ENCODE peak calls at places on chromosomes 5 and 9, in eight cellular contexts. One of them, this sample, is unnamed.

GRCh38 chr5:150180241-150181027 is 9.4 kb upstream of the SLC6A7 start:
- DNase-seq in neural progenitor cell: no peak
- DNase-seq in stomach: no peak
- DNase-seq in uterus: peak; percentile 64
- DNase-seq in SJCRH30: no peak
- DNase-seq in OCI-LY7: no peak
- DNase-seq in right cardiac atrium: peak; percentile 93
- DNase-seq in IMR-90: peak; percentile 12
- DNase-seq in this sample: peak; percentile 63

GRCh38 chr9:113927277-113927676 is 51.2 kb downstream of the ZNF618 start:
- DNase-seq in stomach: no peak
- DNase-seq in IMR-90: no peak
- DNase-seq in neural progenitor cell: no peak
- DNase-seq in SJCRH30: no peak
- DNase-seq in right cardiac atrium: no peak
- DNase-seq in uterus: no peak
- DNase-seq in OCI-LY7: no peak
- DNase-seq in this sample: no peak

GRCh38 chr9:113359385-113359784 is 10.0 kb downstream of the BSPRY start:
- DNase-seq in stomach: peak; percentile 41
- DNase-seq in OCI-LY7: no peak
- DNase-seq in right cardiac atrium: no peak
- DNase-seq in uterus: no peak
- DNase-seq in IMR-90: no peak
- DNase-seq in neural progenitor cell: no peak
- DNase-seq in SJCRH30: no peak
- DNase-seq in this sample: no peak

GRCh38 chr5:82335807-82336206 is 57.7 kb upstream of the RPS23 start:
- DNase-seq in uterus: no peak
- DNase-seq in stomach: no peak
- DNase-seq in SJCRH30: no peak
- DNase-seq in IMR-90: peak; percentile 69
- DNase-seq in neural progenitor cell: no peak
- DNase-seq in right cardiac atrium: no peak
- DNase-seq in OCI-LY7: no peak
- DNase-seq in this sample: no peak

GRCh38 chr5:155878991-155879575 is 447.9 kb upstream of the SGCD start:
- DNase-seq in IMR-90: no peak
- DNase-seq in SJCRH30: no peak
- DNase-seq in uterus: no peak
- DNase-seq in neural progenitor cell: no peak
- DNase-seq in right cardiac atrium: no peak
- DNase-seq in stomach: no peak
- DNase-seq in OCI-LY7: no peak
- DNase-seq in this sample: no peak

GRCh38 chr5:56319281-56320242 is 86.4 kb upstream of the ANKRD55 start:
- DNase-seq in uterus: peak; percentile 74
- DNase-seq in OCI-LY7: no peak
- DNase-seq in neural progenitor cell: no peak
- DNase-seq in SJCRH30: no peak
- DNase-seq in right cardiac atrium: peak; percentile 81
- DNase-seq in stomach: no peak
- DNase-seq in IMR-90: peak; percentile 78
- DNase-seq in this sample: peak; percentile 30

GRCh38 chr5:136073714-136074113 is 44.9 kb downstream of the TGFBI start:
- DNase-seq in neural progenitor cell: no peak
- DNase-seq in stomach: no peak
- DNase-seq in right cardiac atrium: no peak
- DNase-seq in uterus: no peak
- DNase-seq in OCI-LY7: peak; percentile 61
- DNase-seq in IMR-90: no peak
- DNase-seq in SJCRH30: no peak
- DNase-seq in this sample: no peak

GRCh38 chr9:130045657-130046450 is 2.9 kb upstream of the FNBP1 start:
- DNase-seq in uterus: no peak
- DNase-seq in right cardiac atrium: no peak
- DNase-seq in neural progenitor cell: no peak
- DNase-seq in OCI-LY7: no peak
- DNase-seq in SJCRH30: no peak
- DNase-seq in IMR-90: no peak
- DNase-seq in stomach: no peak
- DNase-seq in this sample: no peak

GRCh38 chr9:136095028-136095494 is at the start of gene NACC2:
- DNase-seq in neural progenitor cell: peak; percentile 79
- DNase-seq in SJCRH30: no peak
- DNase-seq in right cardiac atrium: peak; percentile 91
- DNase-seq in OCI-LY7: no peak
- DNase-seq in IMR-90: peak; percentile 52
- DNase-seq in stomach: peak; percentile 79
- DNase-seq in uterus: peak; percentile 61
- DNase-seq in this sample: no peak

GRCh38 chr5:149400304-149400703 is 21.2 kb upstream of the IL17B start:
- DNase-seq in uterus: no peak
- DNase-seq in OCI-LY7: no peak
- DNase-seq in right cardiac atrium: no peak
- DNase-seq in IMR-90: no peak
- DNase-seq in neural progenitor cell: peak; percentile 57
- DNase-seq in stomach: no peak
- DNase-seq in SJCRH30: peak; percentile 65
- DNase-seq in this sample: no peak

GRCh38 chr5:127878174-127878750 is 175.1 kb downstream of the CCDC192 start:
- DNase-seq in neural progenitor cell: peak; percentile 60
- DNase-seq in IMR-90: peak; percentile 57
- DNase-seq in uterus: no peak
- DNase-seq in stomach: peak; percentile 76
- DNase-seq in SJCRH30: peak; percentile 61
- DNase-seq in right cardiac atrium: no peak
- DNase-seq in OCI-LY7: peak; percentile 23
- DNase-seq in this sample: peak; percentile 53

GRCh38 chr5:127335381-127335780 is 44.8 kb downstream of the MEGF10 start:
- DNase-seq in stomach: no peak
- DNase-seq in right cardiac atrium: no peak
- DNase-seq in uterus: no peak
- DNase-seq in IMR-90: no peak
- DNase-seq in OCI-LY7: no peak
- DNase-seq in SJCRH30: no peak
- DNase-seq in neural progenitor cell: no peak
- DNase-seq in this sample: no peak

GRCh38 chr9:14158911-14159310 is 155.0 kb downstream of the NFIB start:
- DNase-seq in stomach: no peak
- DNase-seq in OCI-LY7: no peak
- DNase-seq in neural progenitor cell: no peak
- DNase-seq in right cardiac atrium: no peak
- DNase-seq in SJCRH30: no peak
- DNase-seq in IMR-90: peak; percentile 79
- DNase-seq in uterus: no peak
- DNase-seq in this sample: no peak

GRCh38 chr9:75185585-75186170 is 97.4 kb downstream of the OSTF1 start:
- DNase-seq in stomach: peak; percentile 51
- DNase-seq in SJCRH30: peak; percentile 54
- DNase-seq in uterus: no peak
- DNase-seq in IMR-90: no peak
- DNase-seq in neural progenitor cell: peak; percentile 51
- DNase-seq in OCI-LY7: peak; percentile 56
- DNase-seq in right cardiac atrium: no peak
- DNase-seq in this sample: no peak

GRCh38 chr5:72848474-72849428 is 32.3 kb downstream of the TNPO1 start:
- DNase-seq in uterus: peak; percentile 39
- DNase-seq in neural progenitor cell: peak; percentile 77
- DNase-seq in OCI-LY7: peak; percentile 78
- DNase-seq in stomach: peak; percentile 48
- DNase-seq in IMR-90: peak; percentile 29
- DNase-seq in SJCRH30: peak; percentile 60
- DNase-seq in right cardiac atrium: peak; percentile 85
- DNase-seq in this sample: peak; percentile 50

GRCh38 chr9:114035845-114036785 is 42.0 kb downstream of the AMBP start:
- DNase-seq in neural progenitor cell: no peak
- DNase-seq in right cardiac atrium: no peak
- DNase-seq in IMR-90: no peak
- DNase-seq in OCI-LY7: no peak
- DNase-seq in stomach: no peak
- DNase-seq in uterus: peak; percentile 7
- DNase-seq in SJCRH30: no peak
- DNase-seq in this sample: peak; percentile 26

GRCh38 chr9:107455461-107456155 is 34.0 kb downstream of the KLF4 start:
- DNase-seq in neural progenitor cell: no peak
- DNase-seq in IMR-90: no peak
- DNase-seq in stomach: no peak
- DNase-seq in right cardiac atrium: no peak
- DNase-seq in OCI-LY7: no peak
- DNase-seq in SJCRH30: peak; percentile 19
- DNase-seq in uterus: no peak
- DNase-seq in this sample: no peak

GRCh38 chr5:77986261-77986660 is 210.1 kb upstream of the TBCA start:
- DNase-seq in uterus: no peak
- DNase-seq in right cardiac atrium: no peak
- DNase-seq in stomach: no peak
- DNase-seq in SJCRH30: no peak
- DNase-seq in IMR-90: no peak
- DNase-seq in OCI-LY7: no peak
- DNase-seq in neural progenitor cell: no peak
- DNase-seq in this sample: no peak

GRCh38 chr9:124260769-124261603 is 3.2 kb downstream of the NEK6 start:
- DNase-seq in neural progenitor cell: no peak
- DNase-seq in stomach: peak; percentile 40
- DNase-seq in right cardiac atrium: peak; percentile 64
- DNase-seq in uterus: no peak
- DNase-seq in SJCRH30: no peak
- DNase-seq in IMR-90: peak; percentile 69
- DNase-seq in OCI-LY7: peak; percentile 33
- DNase-seq in this sample: peak; percentile 58

GRCh38 chr9:95724253-95724991 is 151.1 kb upstream of the ERCC6L2 start:
- DNase-seq in IMR-90: no peak
- DNase-seq in stomach: no peak
- DNase-seq in right cardiac atrium: no peak
- DNase-seq in uterus: no peak
- DNase-seq in OCI-LY7: peak; percentile 57
- DNase-seq in neural progenitor cell: no peak
- DNase-seq in SJCRH30: no peak
- DNase-seq in this sample: no peak

GRCh38 chr9:78114581-78114980 is 83.0 kb upstream of the GNAQ start:
- DNase-seq in neural progenitor cell: no peak
- DNase-seq in right cardiac atrium: no peak
- DNase-seq in OCI-LY7: no peak
- DNase-seq in stomach: no peak
- DNase-seq in IMR-90: no peak
- DNase-seq in uterus: no peak
- DNase-seq in SJCRH30: no peak
- DNase-seq in this sample: no peak

GRCh38 chr5:173807150-173807784 is 80.9 kb upstream of the CPEB4 start:
- DNase-seq in SJCRH30: no peak
- DNase-seq in stomach: no peak
- DNase-seq in OCI-LY7: no peak
- DNase-seq in neural progenitor cell: no peak
- DNase-seq in right cardiac atrium: no peak
- DNase-seq in uterus: no peak
- DNase-seq in IMR-90: no peak
- DNase-seq in this sample: no peak
- H3K27ac ChIP-seq in SJCRH30: no peak overlapping the region
- H3K27ac ChIP-seq in stomach: no peak overlapping the region
- H3K27ac ChIP-seq in OCI-LY7: no peak overlapping the region
- H3K27ac ChIP-seq in neural progenitor cell: no peak overlapping the region
- H3K27ac ChIP-seq in right cardiac atrium: no peak overlapping the region
- H3K27ac ChIP-seq in uterus: no peak overlapping the region
- H3K27ac ChIP-seq in IMR-90: no peak overlapping the region
- H3K27ac ChIP-seq in this sample: no peak overlapping the region

DNA sequence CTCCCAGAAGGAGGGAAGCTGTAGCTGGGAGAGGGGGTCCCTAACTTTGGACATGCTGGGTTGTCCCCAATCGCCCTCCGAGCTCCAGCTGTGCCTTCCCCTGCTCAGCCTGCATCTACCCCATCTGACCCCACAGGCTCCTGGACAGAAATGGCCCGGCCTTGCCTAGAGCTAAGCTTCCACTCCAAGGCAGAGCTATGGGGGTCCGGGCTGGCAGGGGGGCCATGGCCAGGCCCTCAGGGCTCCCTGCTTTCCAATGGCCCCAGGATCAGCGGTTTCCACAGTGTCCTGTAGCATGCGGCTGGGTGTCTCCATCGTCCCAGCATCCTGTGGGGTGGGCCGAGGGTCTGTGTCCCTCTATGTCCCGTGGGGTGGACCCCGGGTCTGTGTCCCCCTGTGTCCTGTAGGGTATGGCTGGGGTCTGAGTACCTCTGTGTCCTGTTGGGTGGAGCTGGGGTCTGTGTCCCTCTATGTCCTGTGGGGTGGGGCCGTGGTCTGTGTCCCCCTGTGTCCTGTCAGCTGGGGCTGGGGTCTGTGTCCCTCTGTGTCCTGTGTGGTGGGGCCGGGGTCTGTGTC is 130.6 kb downstream of the RXRA start:
- DNase-seq in stomach: no peak
- DNase-seq in uterus: no peak
- DNase-seq in right cardiac atrium: no peak
- DNase-seq in IMR-90: no peak
- DNase-seq in OCI-LY7: no peak
- DNase-seq in SJCRH30: no peak
- DNase-seq in neural progenitor cell: no peak
- DNase-seq in this sample: no peak
- H3K4me3 ChIP-seq in stomach: peak overlapping the region; percentile 39
- H3K4me3 ChIP-seq in uterus: no peak overlapping the region
- H3K4me3 ChIP-seq in right cardiac atrium: no peak overlapping the region
- H3K4me3 ChIP-seq in IMR-90: no peak overlapping the region
- H3K4me3 ChIP-seq in OCI-LY7: no peak overlapping the region
- H3K4me3 ChIP-seq in SJCRH30: peak overlapping the region; percentile 25
- H3K4me3 ChIP-seq in neural progenitor cell: no peak overlapping the region
- H3K4me3 ChIP-seq in this sample: no peak overlapping the region

DNA sequence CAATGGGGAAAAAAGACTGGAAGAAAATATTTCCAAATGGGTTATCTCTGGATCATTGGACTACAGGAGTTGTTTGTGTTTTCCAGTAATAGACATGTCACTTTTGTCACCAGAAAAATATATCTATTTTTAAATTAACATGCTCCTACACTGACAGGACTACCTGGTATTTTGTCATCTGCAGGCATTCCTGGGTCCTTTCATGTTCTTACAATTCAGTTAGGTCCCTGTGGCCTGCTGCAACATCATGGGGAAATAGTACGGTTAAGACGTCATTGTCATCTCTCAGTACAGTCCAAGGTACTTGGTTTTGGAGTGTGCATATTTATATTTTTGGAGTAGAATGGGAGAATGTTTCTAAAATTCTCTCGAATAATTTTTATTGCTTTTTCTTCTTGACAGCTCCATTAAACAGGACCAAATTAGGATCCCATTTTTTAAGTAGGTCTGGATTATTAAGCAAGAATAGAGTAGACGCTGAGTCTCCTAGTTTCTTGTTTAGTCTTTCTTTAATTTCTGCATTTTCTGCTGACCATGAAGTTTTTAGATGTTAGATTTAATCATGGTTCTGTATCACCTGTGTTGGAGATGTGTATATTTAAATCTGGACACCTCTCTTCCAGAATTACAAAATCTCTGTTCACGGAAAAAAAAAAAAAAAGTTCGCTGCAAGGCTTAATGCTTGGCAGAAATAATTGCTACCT is 46.9 kb downstream of the SLC22A5 start:
- DNase-seq in IMR-90: no peak
- DNase-seq in OCI-LY7: no peak
- DNase-seq in stomach: no peak
- DNase-seq in neural progenitor cell: no peak
- DNase-seq in SJCRH30: no peak
- DNase-seq in right cardiac atrium: no peak
- DNase-seq in uterus: no peak
- DNase-seq in this sample: no peak
- H3K27ac ChIP-seq in IMR-90: no peak overlapping the region
- H3K27ac ChIP-seq in OCI-LY7: no peak overlapping the region
- H3K27ac ChIP-seq in stomach: no peak overlapping the region
- H3K27ac ChIP-seq in neural progenitor cell: no peak overlapping the region
- H3K27ac ChIP-seq in SJCRH30: no peak overlapping the region
- H3K27ac ChIP-seq in right cardiac atrium: peak overlapping the region; percentile 26
- H3K27ac ChIP-seq in uterus: peak overlapping the region; percentile 94
- H3K27ac ChIP-seq in this sample: no peak overlapping the region

GRCh38 chr9:17556935-17557334 is 21.9 kb upstream of the SH3GL2 start:
- DNase-seq in stomach: no peak
- DNase-seq in uterus: no peak
- DNase-seq in right cardiac atrium: no peak
- DNase-seq in neural progenitor cell: peak; percentile 0
- DNase-seq in IMR-90: no peak
- DNase-seq in OCI-LY7: no peak
- DNase-seq in SJCRH30: no peak
- DNase-seq in this sample: no peak
- H3K4me3 ChIP-seq in stomach: no peak overlapping the region
- H3K4me3 ChIP-seq in uterus: no peak overlapping the region
- H3K4me3 ChIP-seq in right cardiac atrium: no peak overlapping the region
- H3K4me3 ChIP-seq in neural progenitor cell: no peak overlapping the region
- H3K4me3 ChIP-seq in IMR-90: no peak overlapping the region
- H3K4me3 ChIP-seq in OCI-LY7: no peak overlapping the region
- H3K4me3 ChIP-seq in SJCRH30: no peak overlapping the region
- H3K4me3 ChIP-seq in this sample: no peak overlapping the region

This sample was measured in lung.